ENCODE peak calls at places on chromosomes 12 and 14, in four cellular contexts. W is HepG2, Q is K562, J is GM12878. U is an unnamed sample.

GRCh38 chr14:21467620-21468019 is 9.1 kb downstream of the RAB2B start:
- DNase-seq in W (no peak), Q (no peak), J (no peak), U (peak)

GRCh38 chr14:76644875-76645518 is 116.3 kb upstream of the VASH1 start:
- DNase-seq in J (no peak), W (peak), Q (peak), U (peak)

GRCh38 chr14:93343797-93344196 is 3.2 kb upstream of the COX8C start:
- DNase-seq in W (no peak), Q (no peak), J (no peak), U (no peak)

GRCh38 chr12:132095520-132096409 is 48.4 kb downstream of the DDX51 start:
- DNase-seq in J (no peak), W (peak), Q (no peak), U (no peak)

GRCh38 chr12:106601548-106601947 is 18.7 kb downstream of the RFX4 start:
- DNase-seq in W (no peak), Q (no peak), J (no peak), U (no peak)

GRCh38 chr12:3342051-3342450 is 149.0 kb upstream of the PRMT8 start:
- DNase-seq in W (no peak), J (no peak), Q (peak), U (peak)

GRCh38 chr14:99143126-99143525 is 128.9 kb downstream of the BCL11B start:
- DNase-seq in W (no peak), Q (no peak), J (no peak), U (no peak)

GRCh38 chr14:59788176-59788575 is 82.4 kb downstream of the RTN1 start:
- DNase-seq in W (no peak), Q (no peak), J (no peak), U (no peak)

GRCh38 chr12:120978296-120979219 is at the start of gene HNF1A:
- DNase-seq in Q (no peak), J (no peak), W (peak), U (no peak)

GRCh38 chr14:28707814-28708213 is 58.8 kb upstream of the FOXG1 start:
- DNase-seq in W (no peak), J (no peak), Q (no peak), U (no peak)

GRCh38 chr12:129532707-129533499 is 370.9 kb downstream of the TMEM132D start:
- DNase-seq in J (no peak), Q (no peak), W (no peak), U (no peak)

GRCh38 chr14:66010695-66011094 is 475.5 kb upstream of the CCDC196 start:
- DNase-seq in Q (no peak), W (no peak), J (no peak), U (no peak)

GRCh38 chr12:85016423-85016822 is 19.7 kb downstream of the TSPAN19 start:
- DNase-seq in J (no peak), W (peak), Q (no peak), U (peak)

GRCh38 chr12:59425798-59426197 is 170.0 kb upstream of the SLC16A7 start:
- DNase-seq in J (no peak), W (no peak), Q (no peak), U (no peak)

GRCh38 chr12:123075591-123076171 is 75.2 kb downstream of the PITPNM2 start:
- DNase-seq in Q (peak), W (peak), J (no peak), U (no peak)

GRCh38 chr14:97116546-97116945 is 319.4 kb downstream of the VRK1 start:
- DNase-seq in Q (no peak), J (no peak), W (no peak), U (no peak)

GRCh38 chr14:59772252-59772651 is 98.3 kb downstream of the RTN1 start:
- DNase-seq in W (no peak), Q (no peak), J (no peak), U (peak)

GRCh38 chr14:68088463-68088862 is 268.9 kb downstream of the RAD51B start:
- DNase-seq in W (no peak), Q (no peak), J (no peak), U (no peak)

GRCh38 chr14:89504602-89505320 is 87.7 kb upstream of the FOXN3 start:
- DNase-seq in J (peak), W (no peak), Q (no peak), U (no peak)

GRCh38 chr14:89507926-89508460 is 91.0 kb upstream of the FOXN3 start:
- DNase-seq in J (no peak), Q (no peak), W (no peak), U (no peak)

GRCh38 chr14:89508863-89509262 is 91.8 kb upstream of the FOXN3 start:
- DNase-seq in W (no peak), Q (no peak), J (no peak), U (no peak)

GRCh38 chr14:89507521-89507920 is 90.5 kb upstream of the FOXN3 start:
- DNase-seq in Q (no peak), J (peak), W (peak), U (peak)

GRCh38 chr14:89509891-89510290 is 92.9 kb upstream of the FOXN3 start:
- DNase-seq in W (no peak), J (no peak), Q (no peak), U (no peak)
- TF ChIP-seq MYC in W (no peak), J (no peak), Q (no peak), U (no peak)

GRCh38 chr12:52294803-52295202 is 3.5 kb upstream of the KRT81 start:
- DNase-seq in W (no peak), J (no peak), Q (no peak), U (no peak)

GRCh38 chr12:52293926-52294325 is 2.6 kb upstream of the KRT81 start:
- DNase-seq in W (no peak), Q (no peak), J (no peak), U (no peak)

GRCh38 chr12:52295663-52296062 is 4.3 kb upstream of the KRT81 start:
- DNase-seq in Q (no peak), J (no peak), W (no peak), U (no peak)

GRCh38 chr12:52298677-52299076 is 7.3 kb upstream of the KRT81 start:
- DNase-seq in W (no peak), J (no peak), Q (no peak), U (no peak)

GRCh38 chr12:52296572-52297215 is 5.4 kb upstream of the KRT81 start:
- DNase-seq in Q (no peak), W (no peak), J (no peak), U (no peak)
- TF ChIP-seq CTCF in Q (no peak), W (no peak), J (no peak), U (no peak)

DNA sequence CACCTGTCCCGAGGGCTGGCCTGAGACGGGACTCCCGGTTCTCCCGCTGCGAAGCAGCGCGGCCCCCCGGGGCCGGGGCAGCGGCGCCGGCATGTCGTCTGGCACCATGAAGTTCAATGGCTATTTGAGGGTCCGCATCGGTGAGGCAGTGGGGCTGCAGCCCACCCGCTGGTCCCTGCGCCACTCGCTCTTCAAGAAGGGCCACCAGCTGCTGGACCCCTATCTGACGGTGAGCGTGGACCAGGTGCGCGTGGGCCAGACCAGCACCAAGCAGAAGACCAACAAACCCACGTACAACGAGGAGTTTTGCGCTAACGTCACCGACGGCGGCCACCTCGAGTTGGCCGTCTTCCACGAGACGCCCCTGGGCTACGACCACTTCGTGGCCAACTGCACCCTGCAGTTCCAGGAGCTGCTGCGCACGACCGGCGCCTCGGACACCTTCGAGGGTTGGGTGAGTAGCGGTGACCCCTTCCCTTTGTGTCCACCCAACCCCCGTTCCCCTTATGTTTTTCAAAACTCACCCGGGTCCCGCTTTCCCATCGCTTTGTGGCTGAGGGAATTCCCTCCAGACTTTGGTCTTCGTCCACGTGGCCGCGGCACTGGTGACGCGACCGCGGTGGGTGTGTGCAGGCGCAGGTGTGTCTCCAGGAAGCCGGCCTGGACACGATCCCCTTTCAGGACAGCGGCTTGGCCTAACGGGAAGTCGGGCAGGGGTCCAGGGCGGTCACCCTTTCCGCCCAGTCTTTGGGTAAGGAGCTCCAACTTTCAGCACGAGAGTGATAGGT is 826 bp downstream of the PRKCH start:
- DNase-seq in J (no peak), Q (no peak), W (no peak), U (no peak)
- TF ChIP-seq EZH2 in J (no peak), Q (no peak), W (no peak), U (no peak)

GRCh38 chr12:119365451-119365850 is 30.9 kb downstream of the CCDC60 start:
- DNase-seq in Q (no peak), W (peak), J (no peak), U (no peak)
- TF ChIP-seq MYC in Q (no peak), W (no peak), J (no peak), U (no peak)

DNA sequence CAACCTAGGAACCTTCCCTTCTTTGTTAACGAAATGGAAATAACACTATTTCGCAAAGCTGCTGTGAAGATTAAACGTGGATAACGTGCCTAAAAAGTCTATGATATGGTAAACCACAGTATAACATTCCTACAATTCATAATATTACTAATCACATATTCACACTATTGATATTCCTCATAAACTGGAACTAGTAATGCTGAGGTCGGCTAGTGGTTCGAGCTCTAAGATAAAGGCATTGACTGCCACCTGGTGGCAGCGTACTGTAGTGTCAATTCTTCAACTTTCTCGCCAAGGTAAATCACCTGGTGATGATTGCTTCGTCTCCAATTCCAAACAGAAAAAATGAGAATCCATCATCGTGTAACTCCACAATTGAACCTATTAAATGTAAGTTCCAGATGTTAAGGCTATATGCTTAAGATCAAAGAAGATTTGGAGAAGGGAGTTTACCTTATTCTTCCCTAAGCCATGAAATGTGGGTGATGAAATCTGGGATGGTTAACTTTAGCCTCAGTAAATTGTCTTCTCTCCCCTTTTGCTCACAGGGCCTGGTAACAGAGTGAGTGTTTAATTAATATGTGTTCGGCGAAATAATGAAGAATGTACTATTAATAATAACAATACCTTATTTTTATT is 197.5 kb upstream of the TMEM132C start:
- DNase-seq in J (no peak), W (peak), Q (peak), U (peak)
- TF ChIP-seq CTCF in J (peak), W (peak), Q (peak), U (peak)

GRCh38 chr12:30166416-30166815 is 382.7 kb upstream of the TMTC1 start:
- DNase-seq in J (no peak), W (no peak), Q (no peak), U (no peak)

GRCh38 chr12:30164937-30165336 is 381.2 kb upstream of the TMTC1 start:
- DNase-seq in W (no peak), Q (no peak), J (no peak), U (no peak)

GRCh38 chr12:30169839-30170591 is 386.3 kb upstream of the TMTC1 start:
- DNase-seq in W (no peak), J (no peak), Q (no peak), U (no peak)
- TF ChIP-seq EZH2 in W (no peak), J (no peak), Q (no peak), U (no peak)

GRCh38 chr12:57842342-57843294 is 3.9 kb downstream of the CTDSP2 start:
- DNase-seq in W (no peak), J (no peak), Q (peak), U (no peak)
- TF ChIP-seq MYC in W (no peak), J (no peak), Q (no peak), U (no peak)

U was measured in endothelial cell of umbilical vein.